ENCODE peak calls at places on chromosomes 12 and 14, in seven cellular contexts. O, Z, Y, W, Q, N and D are unnamed samples. For H3K9me3, the result is how much of the 10 kb centered on the place peaks cover.

GRCh38 chr14:90091393-90091792 is 29.6 kb downstream of the KCNK13 start:
- DNase-seq in Q (peak), W (no peak), N (no peak), O (no peak), Z (no peak), Y (no peak), D (no peak)

GRCh38 chr14:104149617-104150141 is 11.3 kb downstream of the KIF26A start:
- DNase-seq in O (no peak), Z (peak), N (peak), Y (no peak), W (no peak), Q (peak), D (peak)

GRCh38 chr14:30725763-30726162 is 103.6 kb downstream of the SCFD1 start:
- DNase-seq in O (no peak), N (no peak), Q (peak), Y (no peak), W (no peak), Z (no peak), D (no peak)

GRCh38 chr14:65213316-65213715 is 111.0 kb upstream of the MAX start:
- DNase-seq in N (no peak), Y (no peak), Q (peak), Z (no peak), W (no peak), O (no peak), D (no peak)

GRCh38 chr12:203074-203461 is 10.9 kb downstream of the SLC6A12 start:
- DNase-seq in N (no peak), Y (no peak), Q (no peak), O (no peak), W (no peak), Z (no peak), D (no peak)

GRCh38 chr12:6782903-6783571 is 6.3 kb upstream of the CD4 start:
- DNase-seq in O (no peak), W (no peak), Z (no peak), Y (no peak), N (no peak), Q (no peak), D (no peak)

GRCh38 chr14:44586910-44587309 is 79.8 kb upstream of the FSCB start:
- DNase-seq in N (no peak), W (no peak), Z (no peak), Y (no peak), Q (no peak), O (no peak), D (no peak)

GRCh38 chr14:21643407-21643806 is 8.7 kb upstream of the OR10G2 start:
- DNase-seq in N (no peak), Y (no peak), Q (no peak), O (no peak), W (no peak), Z (no peak), D (no peak)

GRCh38 chr14:51446771-51447170 is 204.9 kb upstream of the FRMD6 start:
- DNase-seq in O (no peak), W (no peak), Y (no peak), Z (no peak), N (no peak), Q (no peak), D (no peak)

GRCh38 chr14:96501383-96501745 is 818 bp upstream of the PAPOLA start:
- DNase-seq in W (no peak), O (no peak), Y (no peak), N (no peak), Q (no peak), Z (no peak), D (no peak)

GRCh38 chr14:51453869-51454268 is 197.8 kb upstream of the FRMD6 start:
- DNase-seq in Q (peak), Z (no peak), Y (no peak), W (no peak), N (no peak), O (no peak), D (no peak)

GRCh38 chr14:99132821-99133562 is 139.0 kb downstream of the BCL11B start:
- DNase-seq in Y (peak), N (no peak), Z (no peak), Q (no peak), W (no peak), O (no peak), D (no peak)

GRCh38 chr14:36556811-36557433 is 25.5 kb downstream of the NKX2-8 start:
- DNase-seq in O (no peak), Q (peak), Y (no peak), W (no peak), Z (no peak), N (peak), D (no peak)

GRCh38 chr14:47155395-47155794 is 503.8 kb upstream of the RPL10L start:
- DNase-seq in O (no peak), N (no peak), Y (no peak), Q (no peak), Z (no peak), W (no peak), D (no peak)

GRCh38 chr14:93073833-93074769 is 41.6 kb downstream of the ITPK1 start:
- DNase-seq in Z (no peak), N (peak), Y (no peak), Q (peak), O (no peak), W (no peak), D (no peak)

GRCh38 chr12:92506891-92507290 is 195.9 kb upstream of the PLEKHG7 start:
- DNase-seq in Z (no peak), N (no peak), W (no peak), Q (no peak), Y (no peak), O (no peak), D (no peak)

GRCh38 chr12:80041691-80042090 is 57.6 kb upstream of the OTOGL start:
- DNase-seq in Y (no peak), Q (peak), O (no peak), Z (no peak), W (no peak), N (no peak), D (no peak)

GRCh38 chr12:14272954-14273910 is 92.2 kb upstream of the ATF7IP start:
- DNase-seq in Y (no peak), W (no peak), N (no peak), Q (no peak), O (no peak), Z (no peak), D (no peak)

GRCh38 chr12:56867216-56867615 is 67.0 kb downstream of the SDR9C7 start:
- DNase-seq in W (no peak), O (no peak), Z (no peak), Y (no peak), N (no peak), Q (no peak), D (no peak)
- H3K9me3 ChIP-seq in W (under half), O (under half), Z (under half), Y (under half), N (under half), Q (under half), D (under half)

GRCh38 chr14:106276326-106277267 is 750.2 kb downstream of the TMEM121 start:
- DNase-seq in Z (no peak), Q (no peak), N (no peak), O (no peak), W (no peak), Y (no peak), D (no peak)
- H3K9me3 ChIP-seq in Z (under half), Q (under half), N (under half), O (under half), W (under half), Y (under half), D (under half)

GRCh38 chr12:61023231-61023630 is 1237.0 kb upstream of the USP15 start:
- DNase-seq in N (no peak), O (no peak), Y (no peak), W (peak), Z (peak), Q (no peak), D (peak)

GRCh38 chr12:61018571-61018970 is 1241.6 kb upstream of the USP15 start:
- DNase-seq in O (no peak), Y (no peak), W (no peak), Q (no peak), N (no peak), Z (no peak), D (no peak)
- H3K9me3 ChIP-seq in O (under half), Y (under half), W (under half), Q (under half), N (under half), Z (under half), D (under half)

DNA sequence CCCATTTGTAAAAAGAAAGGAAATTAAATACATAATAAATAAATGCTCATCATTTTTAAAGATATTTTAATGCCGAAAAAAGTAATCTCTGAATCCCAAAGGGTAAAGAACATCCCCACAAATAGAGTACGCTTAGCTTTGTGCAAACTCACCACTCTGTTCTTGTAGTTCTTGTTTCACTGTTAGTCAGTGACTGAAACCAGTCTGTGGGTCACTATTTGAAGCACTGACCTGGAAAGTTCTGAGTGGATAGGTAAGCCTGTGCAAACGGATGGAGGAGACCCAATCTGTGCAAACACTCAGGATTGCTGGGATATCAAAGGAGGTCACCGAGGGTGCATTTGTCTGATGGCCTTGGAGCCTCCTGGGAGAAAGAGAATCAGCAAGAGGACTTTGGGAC is 68.1 kb upstream of the TSPAN11 start:
- DNase-seq in N (no peak), W (no peak), Z (no peak), Y (no peak), O (no peak), Q (no peak), D (no peak)
- H3K9me3 ChIP-seq in N (under half), W (under half), Z (under half), Y (under half), O (under half), Q (under half), D (under half)

GRCh38 chr12:43072431-43072830 is 479.6 kb downstream of the ADAMTS20 start:
- DNase-seq in Q (no peak), W (no peak), O (no peak), Z (no peak), N (no peak), Y (no peak), D (no peak)
- H3K9me3 ChIP-seq in Q (under half), W (under half), O (under half), Z (under half), N (under half), Y (under half), D (under half)

GRCh38 chr14:105838107-105838506 is 311.7 kb downstream of the TMEM121 start:
- DNase-seq in Q (no peak), W (no peak), Y (no peak), N (no peak), Z (no peak), O (no peak), D (no peak)
- H3K9me3 ChIP-seq in Q (under half), W (under half), Y (under half), N (under half), Z (under half), O (under half), D (under half)

DNA sequence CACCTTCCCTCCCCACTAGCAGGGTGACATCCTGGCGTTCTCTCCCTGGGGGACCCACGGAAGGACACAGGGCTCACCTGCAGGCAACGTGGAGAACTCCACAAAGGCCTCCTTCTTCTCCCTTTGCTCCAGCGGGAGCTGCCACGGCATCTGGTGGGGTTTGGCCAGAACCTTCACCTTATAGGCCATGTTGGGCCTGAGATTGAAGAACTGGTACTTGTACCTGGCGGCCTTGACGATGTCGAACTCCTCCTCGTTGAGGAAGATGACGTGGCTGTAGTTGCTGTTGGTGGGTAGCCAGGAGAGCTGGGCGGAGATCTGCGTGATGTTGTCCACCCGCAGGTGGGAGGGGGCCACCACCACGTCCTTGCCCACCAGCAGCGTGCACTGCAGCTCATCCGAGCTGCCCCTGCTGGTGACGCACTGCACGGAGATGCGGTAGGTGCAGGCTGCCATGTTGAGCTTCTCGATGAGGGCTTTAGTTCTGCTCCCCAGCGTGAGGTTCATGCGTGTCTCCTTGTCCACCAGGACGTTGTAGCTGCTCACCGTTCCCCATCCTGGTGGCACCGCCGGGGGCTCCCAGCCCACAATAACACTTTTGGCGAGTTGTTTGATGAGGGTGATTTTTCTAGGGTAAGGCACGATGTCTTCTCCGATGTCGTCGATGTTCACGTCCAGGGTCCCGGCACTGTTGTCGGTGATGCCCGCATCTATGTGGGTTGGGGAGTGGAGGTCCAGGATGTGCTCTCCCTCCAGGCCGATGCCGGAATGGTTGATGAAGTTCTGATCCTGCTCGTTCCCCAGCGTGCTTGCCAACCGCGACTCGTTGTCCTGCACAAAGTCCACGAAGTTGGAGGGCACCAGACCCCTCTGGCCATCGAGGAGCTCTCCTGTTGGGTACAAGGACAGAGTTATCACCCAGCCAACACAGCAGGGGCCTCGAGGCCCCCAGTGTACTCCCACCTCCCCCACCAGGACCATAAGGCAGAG is 104.4 kb downstream of the PIWIL1 start:
- DNase-seq in N (no peak), Z (no peak), W (peak), Q (no peak), O (no peak), Y (no peak), D (peak)
- H3K9me3 ChIP-seq in N (under half), Z (under half), W (under half), Q (under half), O (under half), Y (under half), D (under half)

GRCh38 chr12:76984566-76984965 is 80.8 kb downstream of the E2F7 start:
- DNase-seq in W (no peak), Y (no peak), Q (no peak), N (no peak), Z (no peak), O (no peak), D (no peak)
- H3K9me3 ChIP-seq in W (under half), Y (under half), Q (under half), N (under half), Z (under half), O (under half), D (under half)

DNA sequence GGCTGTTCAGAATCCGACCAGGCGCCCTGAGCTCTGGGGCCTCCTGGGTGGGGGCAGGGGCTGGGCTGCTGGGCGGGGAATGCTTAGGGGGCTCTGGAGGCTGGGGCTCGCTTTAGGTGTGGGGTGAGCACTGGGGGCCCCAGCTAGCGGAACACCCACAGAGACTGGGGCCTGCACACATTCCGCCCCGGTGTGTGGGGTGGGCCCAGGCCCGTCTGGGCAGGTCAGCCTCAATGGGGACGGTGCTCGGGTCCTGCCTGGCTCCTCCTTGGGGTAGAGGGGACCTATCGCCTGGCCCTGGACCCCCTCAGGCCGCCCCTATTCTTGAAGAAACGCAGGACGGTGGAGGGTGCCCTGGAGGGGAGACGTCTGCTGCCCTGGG is 364.8 kb downstream of the TMEM121 start:
- DNase-seq in O (no peak), Q (no peak), W (no peak), Y (no peak), Z (peak), N (no peak), D (peak)
- H3K9me3 ChIP-seq in O (under half), Q (under half), W (under half), Y (under half), Z (under half), N (under half), D (under half)

DNA sequence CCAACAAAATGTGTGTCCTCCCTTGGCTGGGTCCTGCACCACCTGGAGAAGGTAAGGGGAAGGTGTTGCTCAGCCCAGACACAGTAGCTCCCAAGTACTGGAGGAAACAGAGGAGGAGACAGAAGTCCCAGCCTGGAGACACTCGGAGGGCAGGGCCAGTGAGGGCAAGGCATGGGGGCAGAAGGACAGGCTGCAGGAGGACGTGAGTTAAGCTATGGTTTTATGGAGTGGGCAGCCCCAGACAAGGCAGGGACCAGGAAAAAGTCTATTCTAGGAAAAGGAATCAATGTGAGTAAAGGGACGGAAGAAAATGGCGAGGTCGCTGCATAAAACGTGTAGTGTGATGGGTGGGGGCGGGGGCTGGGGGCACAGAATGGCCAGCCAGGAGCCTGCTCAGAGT is 210.1 kb upstream of the DIO3 start:
- DNase-seq in Y (peak), O (no peak), Z (no peak), W (no peak), Q (no peak), N (no peak), D (no peak)
- H3K9me3 ChIP-seq in Y (under half), O (under half), Z (under half), W (under half), Q (under half), N (under half), D (under half)